ENCODE peak calls at places on chromosome 11, in ten cellular contexts. E is GM23248; M is Panc1; L is GM06990; C is CD4-positive, alpha-beta memory T cell; O is cardiac fibroblast; F is GOT3; N is NCI-H1436; X is head of caudate nucleus; I is stimulated activated CD8-positive, alpha-beta memory T cell treated with anti-CD3 and anti-CD28 coated beads, Interleukin-2, amount 100 ng/mL, for 1 hour. V is an unnamed sample.

GRCh38 chr11:88363566-88364169 is 26.1 kb upstream of the CTSC start:
- DNase-seq in E (peak; percentile 51), M (no peak), L (no peak), C (no peak), O (peak; percentile 68), F (no peak), N (no peak), X (no peak), I (no peak), V (no peak)

GRCh38 chr11:47014097-47014496 is 77.5 kb downstream of the CSTPP1 start:
- DNase-seq in E (no peak), M (no peak), L (no peak), C (no peak), O (no peak), F (no peak), N (no peak), X (no peak), I (no peak), V (no peak)

GRCh38 chr11:46564459-46564858 is 29.4 kb downstream of the AMBRA1 start:
- DNase-seq in E (peak; percentile 74), M (peak; percentile 52), L (no peak), C (no peak), O (peak; percentile 61), F (no peak), N (no peak), X (no peak), I (no peak), V (no peak)

GRCh38 chr11:18105802-18106574 is at the start of gene SAAL1:
- DNase-seq in E (peak; percentile 85), M (peak; percentile 41), L (peak; percentile 88), C (peak; percentile 79), O (peak; percentile 77), F (no peak), N (peak; percentile 87), X (peak; percentile 89), I (peak; percentile 81), V (peak; percentile 92)

GRCh38 chr11:46876471-46876870 is 30.4 kb upstream of the CKAP5 start:
- DNase-seq in E (no peak), M (no peak), L (no peak), C (no peak), O (no peak), F (no peak), N (no peak), X (no peak), I (no peak), V (no peak)

GRCh38 chr11:65854871-65855837 is 2.8 kb downstream of the CFL1 start:
- DNase-seq in E (no peak), M (no peak), L (no peak), C (no peak), O (no peak), F (no peak), N (no peak), X (no peak), I (no peak), V (no peak)

GRCh38 chr11:27950339-27950738 is 157.6 kb downstream of the KIF18A start:
- DNase-seq in E (peak; percentile 42), M (no peak), L (no peak), C (no peak), O (no peak), F (no peak), N (no peak), X (no peak), I (no peak), V (no peak)

GRCh38 chr11:9566561-9567063 is 6.9 kb upstream of the WEE1 start:
- DNase-seq in E (peak; percentile 38), M (no peak), L (no peak), C (no peak), O (peak; percentile 84), F (no peak), N (no peak), X (no peak), I (no peak), V (no peak)

GRCh38 chr11:9332655-9333054 is 18.3 kb upstream of the TMEM41B start:
- DNase-seq in E (no peak), M (no peak), L (no peak), C (no peak), O (no peak), F (no peak), N (no peak), X (no peak), I (no peak), V (no peak)

V was measured in B cell.